ENCODE peak calls at places on chromosomes 4 and X, in eight cellular contexts. One of them, this sample, is unnamed.

GRCh38 chr4:183636488-183636887 is 22.5 kb downstream of the RWDD4 start:
- DNase-seq in AG09309: no peak
- DNase-seq in T-helper 17 cell: no peak
- DNase-seq in activated CD8-positive, alpha-beta memory T cell treated with anti-CD3 and anti-CD28 coated beads for 4 hours: no peak
- DNase-seq in head of caudate nucleus: no peak
- DNase-seq in NCI-H2081 treated with DMSO at 0.1 percent for 48 hours: no peak
- DNase-seq in effector CD4-positive, alpha-beta T cell: no peak
- DNase-seq in RWPE2: no peak
- DNase-seq in this sample: peak; percentile 31

GRCh38 chr4:32142075-32142474 is 1421.9 kb downstream of the PCDH7 start:
- DNase-seq in activated CD8-positive, alpha-beta memory T cell treated with anti-CD3 and anti-CD28 coated beads for 4 hours: no peak
- DNase-seq in RWPE2: no peak
- DNase-seq in NCI-H2081 treated with DMSO at 0.1 percent for 48 hours: no peak
- DNase-seq in T-helper 17 cell: no peak
- DNase-seq in AG09309: no peak
- DNase-seq in effector CD4-positive, alpha-beta T cell: no peak
- DNase-seq in head of caudate nucleus: no peak
- DNase-seq in this sample: peak; percentile 5

GRCh38 chr4:40933272-40934053 is 183.7 kb downstream of the NSUN7 start:
- DNase-seq in NCI-H2081 treated with DMSO at 0.1 percent for 48 hours: no peak
- DNase-seq in activated CD8-positive, alpha-beta memory T cell treated with anti-CD3 and anti-CD28 coated beads for 4 hours: no peak
- DNase-seq in AG09309: no peak
- DNase-seq in RWPE2: no peak
- DNase-seq in T-helper 17 cell: no peak
- DNase-seq in effector CD4-positive, alpha-beta T cell: no peak
- DNase-seq in head of caudate nucleus: peak; percentile 83
- DNase-seq in this sample: peak; percentile 66

GRCh38 chrX:97155809-97156208 is 272.1 kb downstream of the RPA4 start:
- DNase-seq in T-helper 17 cell: no peak
- DNase-seq in effector CD4-positive, alpha-beta T cell: no peak
- DNase-seq in NCI-H2081 treated with DMSO at 0.1 percent for 48 hours: no peak
- DNase-seq in head of caudate nucleus: no peak
- DNase-seq in RWPE2: no peak
- DNase-seq in activated CD8-positive, alpha-beta memory T cell treated with anti-CD3 and anti-CD28 coated beads for 4 hours: no peak
- DNase-seq in AG09309: no peak
- DNase-seq in this sample: no peak

GRCh38 chrX:31036895-31037294 is 34.9 kb downstream of the FTHL17 start:
- DNase-seq in head of caudate nucleus: no peak
- DNase-seq in RWPE2: no peak
- DNase-seq in effector CD4-positive, alpha-beta T cell: no peak
- DNase-seq in NCI-H2081 treated with DMSO at 0.1 percent for 48 hours: no peak
- DNase-seq in T-helper 17 cell: no peak
- DNase-seq in activated CD8-positive, alpha-beta memory T cell treated with anti-CD3 and anti-CD28 coated beads for 4 hours: no peak
- DNase-seq in AG09309: peak; percentile 11
- DNase-seq in this sample: peak; percentile 44

GRCh38 chrX:71852182-71852581 is 58.5 kb upstream of the NHSL2 start:
- DNase-seq in activated CD8-positive, alpha-beta memory T cell treated with anti-CD3 and anti-CD28 coated beads for 4 hours: no peak
- DNase-seq in AG09309: no peak
- DNase-seq in RWPE2: no peak
- DNase-seq in head of caudate nucleus: no peak
- DNase-seq in effector CD4-positive, alpha-beta T cell: no peak
- DNase-seq in T-helper 17 cell: no peak
- DNase-seq in NCI-H2081 treated with DMSO at 0.1 percent for 48 hours: no peak
- DNase-seq in this sample: no peak

GRCh38 chr4:18051281-18051680 is 29.7 kb upstream of the LCORL start:
- DNase-seq in AG09309: no peak
- DNase-seq in RWPE2: no peak
- DNase-seq in T-helper 17 cell: no peak
- DNase-seq in head of caudate nucleus: no peak
- DNase-seq in activated CD8-positive, alpha-beta memory T cell treated with anti-CD3 and anti-CD28 coated beads for 4 hours: no peak
- DNase-seq in NCI-H2081 treated with DMSO at 0.1 percent for 48 hours: no peak
- DNase-seq in effector CD4-positive, alpha-beta T cell: no peak
- DNase-seq in this sample: no peak

GRCh38 chr4:84669201-84669600 is 86.3 kb downstream of the CDS1 start:
- DNase-seq in activated CD8-positive, alpha-beta memory T cell treated with anti-CD3 and anti-CD28 coated beads for 4 hours: no peak
- DNase-seq in AG09309: no peak
- DNase-seq in T-helper 17 cell: no peak
- DNase-seq in head of caudate nucleus: no peak
- DNase-seq in effector CD4-positive, alpha-beta T cell: no peak
- DNase-seq in RWPE2: no peak
- DNase-seq in NCI-H2081 treated with DMSO at 0.1 percent for 48 hours: no peak
- DNase-seq in this sample: no peak

GRCh38 chrX:310621-311155 is 7.9 kb downstream of the GTPBP6 start:
- DNase-seq in activated CD8-positive, alpha-beta memory T cell treated with anti-CD3 and anti-CD28 coated beads for 4 hours: no peak
- DNase-seq in effector CD4-positive, alpha-beta T cell: no peak
- DNase-seq in head of caudate nucleus: peak; percentile 3
- DNase-seq in AG09309: no peak
- DNase-seq in NCI-H2081 treated with DMSO at 0.1 percent for 48 hours: no peak
- DNase-seq in T-helper 17 cell: no peak
- DNase-seq in RWPE2: peak; percentile 66
- DNase-seq in this sample: no peak

GRCh38 chr4:898869-899555 is 33.1 kb downstream of the GAK start:
- DNase-seq in T-helper 17 cell: no peak
- DNase-seq in head of caudate nucleus: peak; percentile 42
- DNase-seq in AG09309: no peak
- DNase-seq in effector CD4-positive, alpha-beta T cell: no peak
- DNase-seq in NCI-H2081 treated with DMSO at 0.1 percent for 48 hours: no peak
- DNase-seq in activated CD8-positive, alpha-beta memory T cell treated with anti-CD3 and anti-CD28 coated beads for 4 hours: no peak
- DNase-seq in RWPE2: no peak
- DNase-seq in this sample: no peak

GRCh38 chrX:74923942-74924448 is 1.3 kb downstream of the NEXMIF start:
- DNase-seq in NCI-H2081 treated with DMSO at 0.1 percent for 48 hours: no peak
- DNase-seq in head of caudate nucleus: peak; percentile 29
- DNase-seq in AG09309: no peak
- DNase-seq in RWPE2: peak; percentile 13
- DNase-seq in T-helper 17 cell: no peak
- DNase-seq in effector CD4-positive, alpha-beta T cell: no peak
- DNase-seq in activated CD8-positive, alpha-beta memory T cell treated with anti-CD3 and anti-CD28 coated beads for 4 hours: no peak
- DNase-seq in this sample: no peak

GRCh38 chr4:87843936-87844335 is 11.2 kb downstream of the MEPE start:
- DNase-seq in T-helper 17 cell: no peak
- DNase-seq in activated CD8-positive, alpha-beta memory T cell treated with anti-CD3 and anti-CD28 coated beads for 4 hours: no peak
- DNase-seq in RWPE2: no peak
- DNase-seq in effector CD4-positive, alpha-beta T cell: no peak
- DNase-seq in head of caudate nucleus: no peak
- DNase-seq in NCI-H2081 treated with DMSO at 0.1 percent for 48 hours: no peak
- DNase-seq in AG09309: peak; percentile 61
- DNase-seq in this sample: peak; percentile 86

GRCh38 chrX:130444641-130445336 is 43.0 kb downstream of the RBMX2 start:
- DNase-seq in effector CD4-positive, alpha-beta T cell: no peak
- DNase-seq in NCI-H2081 treated with DMSO at 0.1 percent for 48 hours: no peak
- DNase-seq in T-helper 17 cell: no peak
- DNase-seq in activated CD8-positive, alpha-beta memory T cell treated with anti-CD3 and anti-CD28 coated beads for 4 hours: no peak
- DNase-seq in AG09309: no peak
- DNase-seq in head of caudate nucleus: no peak
- DNase-seq in RWPE2: no peak
- DNase-seq in this sample: no peak

GRCh38 chr4:86033171-86033570 is 326.7 kb downstream of the MAPK10 start:
- DNase-seq in AG09309: peak; percentile 74
- DNase-seq in activated CD8-positive, alpha-beta memory T cell treated with anti-CD3 and anti-CD28 coated beads for 4 hours: no peak
- DNase-seq in RWPE2: no peak
- DNase-seq in T-helper 17 cell: no peak
- DNase-seq in NCI-H2081 treated with DMSO at 0.1 percent for 48 hours: no peak
- DNase-seq in head of caudate nucleus: no peak
- DNase-seq in effector CD4-positive, alpha-beta T cell: no peak
- DNase-seq in this sample: peak; percentile 95

GRCh38 chr4:102560115-102560514 is 59.0 kb downstream of the NFKB1 start:
- DNase-seq in activated CD8-positive, alpha-beta memory T cell treated with anti-CD3 and anti-CD28 coated beads for 4 hours: no peak
- DNase-seq in head of caudate nucleus: no peak
- DNase-seq in effector CD4-positive, alpha-beta T cell: no peak
- DNase-seq in RWPE2: no peak
- DNase-seq in AG09309: no peak
- DNase-seq in NCI-H2081 treated with DMSO at 0.1 percent for 48 hours: no peak
- DNase-seq in T-helper 17 cell: no peak
- DNase-seq in this sample: no peak

GRCh38 chr4:119138046-119138445 is 2.4 kb downstream of the MYOZ2 start:
- DNase-seq in T-helper 17 cell: no peak
- DNase-seq in RWPE2: no peak
- DNase-seq in effector CD4-positive, alpha-beta T cell: no peak
- DNase-seq in head of caudate nucleus: no peak
- DNase-seq in activated CD8-positive, alpha-beta memory T cell treated with anti-CD3 and anti-CD28 coated beads for 4 hours: no peak
- DNase-seq in AG09309: no peak
- DNase-seq in NCI-H2081 treated with DMSO at 0.1 percent for 48 hours: no peak
- DNase-seq in this sample: no peak

GRCh38 chrX:130974323-130974722 is 71.3 kb upstream of the ENOX2 start:
- DNase-seq in T-helper 17 cell: no peak
- DNase-seq in activated CD8-positive, alpha-beta memory T cell treated with anti-CD3 and anti-CD28 coated beads for 4 hours: no peak
- DNase-seq in head of caudate nucleus: no peak
- DNase-seq in RWPE2: no peak
- DNase-seq in NCI-H2081 treated with DMSO at 0.1 percent for 48 hours: no peak
- DNase-seq in AG09309: no peak
- DNase-seq in effector CD4-positive, alpha-beta T cell: no peak
- DNase-seq in this sample: peak; percentile 66

GRCh38 chrX:39755152-39756032 is 342.4 kb downstream of the BCOR start:
- DNase-seq in head of caudate nucleus: peak; percentile 41
- DNase-seq in T-helper 17 cell: no peak
- DNase-seq in AG09309: peak; percentile 83
- DNase-seq in RWPE2: peak; percentile 87
- DNase-seq in NCI-H2081 treated with DMSO at 0.1 percent for 48 hours: no peak
- DNase-seq in activated CD8-positive, alpha-beta memory T cell treated with anti-CD3 and anti-CD28 coated beads for 4 hours: no peak
- DNase-seq in effector CD4-positive, alpha-beta T cell: no peak
- DNase-seq in this sample: peak; percentile 98

GRCh38 chr4:78612398-78613005 is 60.9 kb downstream of the ANXA3 start:
- DNase-seq in AG09309: no peak
- DNase-seq in RWPE2: no peak
- DNase-seq in effector CD4-positive, alpha-beta T cell: no peak
- DNase-seq in NCI-H2081 treated with DMSO at 0.1 percent for 48 hours: no peak
- DNase-seq in head of caudate nucleus: peak; percentile 26
- DNase-seq in T-helper 17 cell: no peak
- DNase-seq in activated CD8-positive, alpha-beta memory T cell treated with anti-CD3 and anti-CD28 coated beads for 4 hours: no peak
- DNase-seq in this sample: peak; percentile 59

GRCh38 chrX:138791551-138791950 is 80.0 kb upstream of the FGF13 start:
- DNase-seq in effector CD4-positive, alpha-beta T cell: no peak
- DNase-seq in AG09309: no peak
- DNase-seq in activated CD8-positive, alpha-beta memory T cell treated with anti-CD3 and anti-CD28 coated beads for 4 hours: no peak
- DNase-seq in head of caudate nucleus: no peak
- DNase-seq in T-helper 17 cell: no peak
- DNase-seq in NCI-H2081 treated with DMSO at 0.1 percent for 48 hours: no peak
- DNase-seq in RWPE2: no peak
- DNase-seq in this sample: no peak

GRCh38 chrX:136210806-136211205 is 40.4 kb downstream of the MAP7D3 start:
- DNase-seq in AG09309: no peak
- DNase-seq in NCI-H2081 treated with DMSO at 0.1 percent for 48 hours: no peak
- DNase-seq in effector CD4-positive, alpha-beta T cell: no peak
- DNase-seq in T-helper 17 cell: no peak
- DNase-seq in RWPE2: no peak
- DNase-seq in head of caudate nucleus: no peak
- DNase-seq in activated CD8-positive, alpha-beta memory T cell treated with anti-CD3 and anti-CD28 coated beads for 4 hours: no peak
- DNase-seq in this sample: no peak

GRCh38 chr4:84530449-84530848 is 31.4 kb upstream of the NKX6-1 start:
- DNase-seq in T-helper 17 cell: no peak
- DNase-seq in NCI-H2081 treated with DMSO at 0.1 percent for 48 hours: no peak
- DNase-seq in AG09309: no peak
- DNase-seq in RWPE2: no peak
- DNase-seq in activated CD8-positive, alpha-beta memory T cell treated with anti-CD3 and anti-CD28 coated beads for 4 hours: no peak
- DNase-seq in effector CD4-positive, alpha-beta T cell: no peak
- DNase-seq in head of caudate nucleus: no peak
- DNase-seq in this sample: no peak

GRCh38 chr4:26459054-26459755 is 31.1 kb downstream of the CCKAR start:
- DNase-seq in activated CD8-positive, alpha-beta memory T cell treated with anti-CD3 and anti-CD28 coated beads for 4 hours: no peak
- DNase-seq in T-helper 17 cell: no peak
- DNase-seq in RWPE2: no peak
- DNase-seq in NCI-H2081 treated with DMSO at 0.1 percent for 48 hours: peak; percentile 44
- DNase-seq in head of caudate nucleus: no peak
- DNase-seq in effector CD4-positive, alpha-beta T cell: no peak
- DNase-seq in AG09309: peak; percentile 67
- DNase-seq in this sample: peak; percentile 72

GRCh38 chrX:26032141-26032917 is 105.8 kb upstream of the MAGEB18 start:
- DNase-seq in effector CD4-positive, alpha-beta T cell: no peak
- DNase-seq in T-helper 17 cell: no peak
- DNase-seq in activated CD8-positive, alpha-beta memory T cell treated with anti-CD3 and anti-CD28 coated beads for 4 hours: no peak
- DNase-seq in AG09309: no peak
- DNase-seq in RWPE2: no peak
- DNase-seq in NCI-H2081 treated with DMSO at 0.1 percent for 48 hours: no peak
- DNase-seq in head of caudate nucleus: no peak
- DNase-seq in this sample: peak; percentile 50

GRCh38 chr4:185587065-185587443 is 51.7 kb upstream of the PDLIM3 start:
- DNase-seq in NCI-H2081 treated with DMSO at 0.1 percent for 48 hours: no peak
- DNase-seq in AG09309: no peak
- DNase-seq in RWPE2: no peak
- DNase-seq in effector CD4-positive, alpha-beta T cell: no peak
- DNase-seq in activated CD8-positive, alpha-beta memory T cell treated with anti-CD3 and anti-CD28 coated beads for 4 hours: no peak
- DNase-seq in T-helper 17 cell: no peak
- DNase-seq in head of caudate nucleus: no peak
- DNase-seq in this sample: no peak

GRCh38 chrX:1212532-1212931 is at the start of gene CRLF2:
- DNase-seq in activated CD8-positive, alpha-beta memory T cell treated with anti-CD3 and anti-CD28 coated beads for 4 hours: no peak
- DNase-seq in effector CD4-positive, alpha-beta T cell: no peak
- DNase-seq in T-helper 17 cell: no peak
- DNase-seq in RWPE2: peak; percentile 19
- DNase-seq in NCI-H2081 treated with DMSO at 0.1 percent for 48 hours: no peak
- DNase-seq in AG09309: no peak
- DNase-seq in head of caudate nucleus: no peak
- DNase-seq in this sample: no peak

GRCh38 chrX:151239748-151240147 is 63.4 kb downstream of the GPR50 start:
- DNase-seq in NCI-H2081 treated with DMSO at 0.1 percent for 48 hours: no peak
- DNase-seq in T-helper 17 cell: no peak
- DNase-seq in RWPE2: no peak
- DNase-seq in activated CD8-positive, alpha-beta memory T cell treated with anti-CD3 and anti-CD28 coated beads for 4 hours: no peak
- DNase-seq in effector CD4-positive, alpha-beta T cell: no peak
- DNase-seq in head of caudate nucleus: no peak
- DNase-seq in AG09309: no peak
- DNase-seq in this sample: no peak

GRCh38 chr4:113073614-113074013 is 24.2 kb downstream of the ANK2 start:
- DNase-seq in AG09309: no peak
- DNase-seq in activated CD8-positive, alpha-beta memory T cell treated with anti-CD3 and anti-CD28 coated beads for 4 hours: no peak
- DNase-seq in RWPE2: no peak
- DNase-seq in effector CD4-positive, alpha-beta T cell: no peak
- DNase-seq in T-helper 17 cell: no peak
- DNase-seq in NCI-H2081 treated with DMSO at 0.1 percent for 48 hours: no peak
- DNase-seq in head of caudate nucleus: no peak
- DNase-seq in this sample: no peak

GRCh38 chr4:123479944-123480343 is 83.3 kb downstream of the SPRY1 start:
- DNase-seq in effector CD4-positive, alpha-beta T cell: no peak
- DNase-seq in NCI-H2081 treated with DMSO at 0.1 percent for 48 hours: no peak
- DNase-seq in head of caudate nucleus: no peak
- DNase-seq in T-helper 17 cell: no peak
- DNase-seq in AG09309: no peak
- DNase-seq in activated CD8-positive, alpha-beta memory T cell treated with anti-CD3 and anti-CD28 coated beads for 4 hours: no peak
- DNase-seq in RWPE2: no peak
- DNase-seq in this sample: no peak

GRCh38 chrX:102155806-102156179 is at the start of gene BEX5:
- DNase-seq in RWPE2: no peak
- DNase-seq in head of caudate nucleus: peak; percentile 64
- DNase-seq in NCI-H2081 treated with DMSO at 0.1 percent for 48 hours: no peak
- DNase-seq in T-helper 17 cell: peak; percentile 34
- DNase-seq in activated CD8-positive, alpha-beta memory T cell treated with anti-CD3 and anti-CD28 coated beads for 4 hours: peak; percentile 24
- DNase-seq in effector CD4-positive, alpha-beta T cell: peak; percentile 43
- DNase-seq in AG09309: no peak
- DNase-seq in this sample: peak; percentile 9

GRCh38 chr4:7073526-7074390 is 5.9 kb upstream of the GRPEL1 start:
- DNase-seq in T-helper 17 cell: no peak
- DNase-seq in head of caudate nucleus: no peak
- DNase-seq in RWPE2: no peak
- DNase-seq in NCI-H2081 treated with DMSO at 0.1 percent for 48 hours: no peak
- DNase-seq in AG09309: no peak
- DNase-seq in effector CD4-positive, alpha-beta T cell: no peak
- DNase-seq in activated CD8-positive, alpha-beta memory T cell treated with anti-CD3 and anti-CD28 coated beads for 4 hours: no peak
- DNase-seq in this sample: peak; percentile 30

GRCh38 chr4:16176621-16177020 is 49.6 kb downstream of the TAPT1 start:
- DNase-seq in AG09309: no peak
- DNase-seq in RWPE2: no peak
- DNase-seq in effector CD4-positive, alpha-beta T cell: no peak
- DNase-seq in activated CD8-positive, alpha-beta memory T cell treated with anti-CD3 and anti-CD28 coated beads for 4 hours: no peak
- DNase-seq in head of caudate nucleus: no peak
- DNase-seq in NCI-H2081 treated with DMSO at 0.1 percent for 48 hours: no peak
- DNase-seq in T-helper 17 cell: no peak
- DNase-seq in this sample: no peak

GRCh38 chr4:138875886-138876608 is 139.5 kb upstream of the NOCT start:
- DNase-seq in effector CD4-positive, alpha-beta T cell: no peak
- DNase-seq in activated CD8-positive, alpha-beta memory T cell treated with anti-CD3 and anti-CD28 coated beads for 4 hours: no peak
- DNase-seq in NCI-H2081 treated with DMSO at 0.1 percent for 48 hours: no peak
- DNase-seq in head of caudate nucleus: no peak
- DNase-seq in T-helper 17 cell: no peak
- DNase-seq in RWPE2: no peak
- DNase-seq in AG09309: peak; percentile 79
- DNase-seq in this sample: peak; percentile 79

GRCh38 chr4:27066591-27066990 is 205.9 kb downstream of the STIM2 start:
- DNase-seq in NCI-H2081 treated with DMSO at 0.1 percent for 48 hours: no peak
- DNase-seq in T-helper 17 cell: no peak
- DNase-seq in effector CD4-positive, alpha-beta T cell: no peak
- DNase-seq in RWPE2: no peak
- DNase-seq in head of caudate nucleus: no peak
- DNase-seq in AG09309: no peak
- DNase-seq in activated CD8-positive, alpha-beta memory T cell treated with anti-CD3 and anti-CD28 coated beads for 4 hours: no peak
- DNase-seq in this sample: no peak

This sample was measured in astrocyte of the spinal cord.